ENCODE peak calls at places on chromosomes 11 and 22, in five cellular contexts. H is activated T-helper 1 cell treated with anti-CD3 and anti-CD28 coated beads, Interleukin-2, amount 50 U/mL, for 16 hours; D is T-helper 9 cell; O is AG09319; B is hepatocyte. G is an unnamed sample.
A peak's percentile ranks its signal among the peaks of the same experiment; 100 is the strongest.

GRCh38 chr11:56521955-56522354 is 21.1 kb downstream of the OR5M11 start:
- DNase-seq in H (no peak), D (no peak), O (no peak), B (peak; percentile 14), G (no peak)

GRCh38 chr11:133694701-133695100 is 150.6 kb downstream of the SPATA19 start:
- DNase-seq in H (no peak), D (no peak), O (no peak), B (no peak), G (no peak)

GRCh38 chr11:17412488-17413180 is 24.2 kb upstream of the KCNJ11 start:
- DNase-seq in H (no peak), D (no peak), O (no peak), B (no peak), G (no peak)

GRCh38 chr22:36467946-36468345 is 13.5 kb downstream of the TXN2 start:
- DNase-seq in H (no peak), D (no peak), O (peak; percentile 81), B (peak; percentile 39), G (no peak)

GRCh38 chr11:126636911-126637799 is 281.7 kb downstream of the ST3GAL4 start:
- DNase-seq in H (no peak), D (no peak), O (no peak), B (no peak), G (no peak)

GRCh38 chr11:9855579-9856260 is 191.8 kb downstream of the SWAP70 start:
- DNase-seq in H (no peak), D (no peak), O (no peak), B (no peak), G (no peak)

GRCh38 chr22:30565341-30565740 is 9.1 kb downstream of the GAL3ST1 start:
- DNase-seq in H (no peak), D (no peak), O (no peak), B (no peak), G (no peak)

GRCh38 chr11:68036717-68037239 is 2.0 kb upstream of the TCIRG1 start:
- DNase-seq in H (no peak), D (no peak), O (no peak), B (no peak), G (peak; percentile 14)

GRCh38 chr11:126870021-126870420 is 130.5 kb downstream of the KIRREL3 start:
- DNase-seq in H (no peak), D (no peak), O (no peak), B (no peak), G (no peak)

GRCh38 chr11:83574516-83574915 is 288.3 kb upstream of the CCDC90B start:
- DNase-seq in H (no peak), D (no peak), O (no peak), B (no peak), G (no peak)

GRCh38 chr11:43697679-43698078 is 17.1 kb downstream of the HSD17B12 start:
- DNase-seq in H (no peak), D (no peak), O (no peak), B (no peak), G (no peak)

GRCh38 chr11:32374261-32374711 is 61.1 kb downstream of the WT1 start:
- DNase-seq in H (no peak), D (no peak), O (peak; percentile 7), B (peak; percentile 44), G (peak; percentile 61)

GRCh38 chr22:44394246-44395115 is 81.7 kb upstream of the SHISAL1 start:
- DNase-seq in H (no peak), D (no peak), O (no peak), B (no peak), G (no peak)

GRCh38 chr11:111871693-111872161 is 346 bp upstream of the ALG9 start:
- DNase-seq in H (no peak), D (no peak), O (no peak), B (no peak), G (no peak)

GRCh38 chr11:128642571-128642970 is 51.3 kb upstream of the FLI1 start:
- DNase-seq in H (no peak), D (no peak), O (no peak), B (no peak), G (no peak)

G was measured in glutamatergic neuron.